ENCODE peak calls at places on chromosomes 4 and X, in nine cellular contexts. Q is right atrium auricular region, I is lung, W is mammary epithelial cell, V is stomach, M is upper lobe of left lung, A is HepG2, H is tibial nerve, K is heart right ventricle. P is an unnamed sample.
A peak's percentile ranks its signal among the peaks of the same experiment; 100 is the strongest.

GRCh38 chrX:64192040-64192439 is 13.5 kb downstream of the AMER1 start:
- DNase-seq in Q (no peak), I (no peak), W (no peak), V (no peak), M (no peak), A (no peak), H (no peak), K (no peak), P (no peak)

GRCh38 chr4:53507671-53508286 is 83.5 kb downstream of the LNX1 start:
- DNase-seq in Q (peak; percentile 91), I (no peak), W (no peak), V (peak; percentile 67), M (peak; percentile 34), A (peak; percentile 30), H (peak; percentile 75), K (peak; percentile 74), P (no peak)

GRCh38 chrX:129808829-129809745 is 29.3 kb downstream of the SASH3 start:
- DNase-seq in Q (no peak), I (no peak), W (no peak), V (no peak), M (no peak), A (no peak), H (no peak), K (no peak), P (no peak)

GRCh38 chrX:111349934-111350333 is 62.1 kb downstream of the DCX start:
- DNase-seq in Q (no peak), I (no peak), W (no peak), V (no peak), M (no peak), A (no peak), H (no peak), K (no peak), P (no peak)

GRCh38 chr4:66433706-66434105 is 763.4 kb upstream of the EPHA5 start:
- DNase-seq in Q (no peak), I (no peak), W (no peak), V (no peak), M (no peak), A (no peak), H (no peak), K (no peak), P (no peak)

GRCh38 chr4:134628074-134628473 is 426.5 kb upstream of the PABPC4L start:
- DNase-seq in Q (no peak), I (no peak), W (no peak), V (no peak), M (no peak), A (no peak), H (no peak), K (no peak), P (no peak)

GRCh38 chr4:81631958-81632439 is 160.3 kb upstream of the RASGEF1B start:
- DNase-seq in Q (no peak), I (no peak), W (peak; percentile 99), V (no peak), M (no peak), A (peak; percentile 49), H (no peak), K (no peak), P (no peak)

GRCh38 chr4:151408630-151409469 is at the start of gene FHIP1A:
- DNase-seq in Q (peak; percentile 71), I (peak; percentile 89), W (peak; percentile 95), V (peak; percentile 95), M (peak; percentile 97), A (peak; percentile 86), H (peak; percentile 41), K (peak; percentile 73), P (peak; percentile 60)

GRCh38 chr4:1318046-1318375 is 28.3 kb downstream of the MAEA start:
- DNase-seq in Q (no peak), I (no peak), W (no peak), V (no peak), M (no peak), A (no peak), H (no peak), K (no peak), P (no peak)

GRCh38 chrX:110180176-110180927 is 137.5 kb downstream of the AMMECR1 start:
- DNase-seq in Q (no peak), I (no peak), W (peak; percentile 66), V (no peak), M (no peak), A (no peak), H (no peak), K (no peak), P (no peak)

GRCh38 chr4:183097251-183098079 is 1.6 kb upstream of the WWC2 start:
- DNase-seq in Q (no peak), I (no peak), W (no peak), V (no peak), M (peak; percentile 84), A (no peak), H (peak; percentile 19), K (peak; percentile 33), P (peak; percentile 1)

GRCh38 chr4:25022741-25023140 is 8.0 kb downstream of the LGI2 start:
- DNase-seq in Q (no peak), I (no peak), W (no peak), V (no peak), M (no peak), A (no peak), H (no peak), K (no peak), P (no peak)

GRCh38 chr4:112142152-112142551 is 3.1 kb upstream of the FAM241A start:
- DNase-seq in Q (no peak), I (no peak), W (no peak), V (no peak), M (no peak), A (no peak), H (no peak), K (no peak), P (no peak)
- H3K27ac ChIP-seq in Q (no peak overlapping the region), I (no peak overlapping the region), W (no peak overlapping the region), V (no peak overlapping the region), M (no peak overlapping the region), A (no peak overlapping the region), H (no peak overlapping the region), K (peak overlapping the region; percentile 31), P (no peak overlapping the region)

GRCh38 chrX:141879616-141880015 is 24.1 kb upstream of the MAGEC1 start:
- DNase-seq in Q (no peak), I (no peak), W (no peak), V (no peak), M (no peak), A (no peak), H (no peak), K (no peak), P (no peak)
- TF ChIP-seq CTCF in Q (no peak), I (no peak), W (no peak), V (no peak), M (no peak), A (no peak), H (no peak), K (no peak), P (no peak)

GRCh38 chr4:80140237-80140636 is 57.1 kb upstream of the PRDM8 start:
- DNase-seq in Q (no peak), I (no peak), W (no peak), V (no peak), M (no peak), A (no peak), H (no peak), K (no peak), P (no peak)
- H3K27me3 ChIP-seq in Q (no peaks in the 10 kb centered on the region), I (no peaks in the 10 kb centered on the region), W (no peaks in the 10 kb centered on the region), V (no peaks in the 10 kb centered on the region), M (no peaks in the 10 kb centered on the region), A (no peaks in the 10 kb centered on the region), H (no peaks in the 10 kb centered on the region), K (no peaks in the 10 kb centered on the region), P (no peaks in the 10 kb centered on the region)

GRCh38 chrX:72274526-72274925 is 2.5 kb downstream of the RPS4X start:
- DNase-seq in Q (no peak), I (no peak), W (no peak), V (no peak), M (no peak), A (no peak), H (no peak), K (no peak), P (no peak)

GRCh38 chrX:72273718-72274117 is 3.3 kb downstream of the RPS4X start:
- DNase-seq in Q (no peak), I (no peak), W (peak; percentile 37), V (no peak), M (no peak), A (no peak), H (no peak), K (no peak), P (peak; percentile 21)

GRCh38 chrX:72271812-72272211 is 5.2 kb downstream of the RPS4X start:
- DNase-seq in Q (no peak), I (no peak), W (peak; percentile 74), V (no peak), M (no peak), A (no peak), H (no peak), K (no peak), P (no peak)

GRCh38 chrX:72271091-72271490 is 6.0 kb downstream of the RPS4X start:
- DNase-seq in Q (no peak), I (no peak), W (no peak), V (no peak), M (no peak), A (no peak), H (no peak), K (no peak), P (no peak)

DNA sequence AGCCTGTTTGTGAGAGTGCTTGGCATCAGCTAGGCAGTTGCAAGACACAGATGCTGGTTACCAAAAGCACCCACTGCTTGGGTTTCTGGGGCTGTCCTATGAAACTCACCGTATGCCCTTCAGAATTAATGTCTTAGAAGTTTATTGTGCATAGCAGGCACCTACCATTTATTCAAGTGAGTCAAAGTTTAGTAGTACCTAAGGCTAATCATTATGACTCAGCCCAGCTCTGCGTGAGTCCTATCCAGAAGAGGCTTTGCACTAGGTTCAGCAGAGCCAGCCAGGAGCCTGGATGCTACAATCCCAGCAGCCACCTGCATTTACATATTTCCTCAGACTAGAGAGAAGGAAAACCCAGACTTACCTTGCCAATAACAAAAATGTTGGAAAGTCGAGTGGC is 4.2 kb downstream of the RPS4X start:
- DNase-seq in Q (no peak), I (no peak), W (peak; percentile 84), V (no peak), M (no peak), A (no peak), H (no peak), K (no peak), P (no peak)
- H3K27ac ChIP-seq in Q (no peak overlapping the region), I (no peak overlapping the region), W (no peak overlapping the region), V (peak overlapping the region; percentile 31), M (no peak overlapping the region), A (no peak overlapping the region), H (no peak overlapping the region), K (no peak overlapping the region), P (no peak overlapping the region)

DNA sequence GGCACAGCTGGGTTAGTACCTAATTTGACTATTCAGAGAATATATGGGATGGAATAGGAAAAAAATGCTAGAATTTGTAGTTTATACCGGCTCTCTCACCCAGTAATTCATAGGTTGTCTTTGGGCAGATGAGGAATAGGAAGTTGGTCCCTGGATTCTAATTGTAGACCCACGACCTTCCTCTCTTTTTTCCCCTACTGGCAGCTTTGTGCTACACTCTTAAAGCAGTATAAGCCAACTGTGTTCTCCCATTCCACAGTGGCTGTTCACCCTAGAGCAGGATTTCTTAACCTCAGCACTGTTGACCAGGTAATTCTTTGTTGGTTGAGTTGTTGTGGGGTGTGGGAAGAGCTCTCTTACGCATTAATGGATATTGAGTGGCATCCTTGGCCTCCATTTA is 92.9 kb downstream of the FNIP2 start:
- DNase-seq in Q (no peak), I (no peak), W (no peak), V (no peak), M (no peak), A (no peak), H (no peak), K (no peak), P (no peak)
- TF ChIP-seq CTCF in Q (no peak), I (no peak), W (no peak), V (no peak), M (no peak), A (no peak), H (no peak), K (no peak), P (no peak)

GRCh38 chr4:80189581-80189955 is 7.7 kb upstream of the PRDM8 start:
- DNase-seq in Q (no peak), I (no peak), W (no peak), V (no peak), M (no peak), A (no peak), H (no peak), K (no peak), P (no peak)
- H3K27me3 ChIP-seq in Q (peaks cover 4% of the 10 kb centered on the region), I (peaks cover 4% of the 10 kb centered on the region), W (no peaks in the 10 kb centered on the region), V (no peaks in the 10 kb centered on the region), M (no peaks in the 10 kb centered on the region), A (no peaks in the 10 kb centered on the region), H (no peaks in the 10 kb centered on the region), K (no peaks in the 10 kb centered on the region), P (peaks cover 5% of the 10 kb centered on the region)

P was measured in CD8-positive, alpha-beta T cell.